ENCODE peak calls at places on chromosomes 3 and 15, in six cellular contexts. One of them, this sample, is unnamed.

GRCh38 chr3:196774845-196775422 is 35.3 kb downstream of the PAK2 start:
- DNase-seq in endothelial cell of umbilical vein: no peak
- DNase-seq in HepG2: no peak
- DNase-seq in K562: no peak
- DNase-seq in A549: no peak
- DNase-seq in GM12878: no peak
- DNase-seq in this sample: no peak

GRCh38 chr15:62653122-62653521 is 389.4 kb upstream of the TPM1 start:
- DNase-seq in K562: no peak
- DNase-seq in endothelial cell of umbilical vein: no peak
- DNase-seq in A549: no peak
- DNase-seq in HepG2: no peak
- DNase-seq in GM12878: no peak
- DNase-seq in this sample: peak

GRCh38 chr3:29465836-29466235 is 185.0 kb downstream of the RBMS3 start:
- DNase-seq in K562: no peak
- DNase-seq in endothelial cell of umbilical vein: no peak
- DNase-seq in HepG2: no peak
- DNase-seq in A549: no peak
- DNase-seq in GM12878: no peak
- DNase-seq in this sample: no peak

GRCh38 chr3:15797600-15798303 is at the start of gene ANKRD28:
- DNase-seq in HepG2: peak
- DNase-seq in GM12878: no peak
- DNase-seq in K562: peak
- DNase-seq in endothelial cell of umbilical vein: peak
- DNase-seq in A549: peak
- DNase-seq in this sample: peak

GRCh38 chr3:8480699-8481098 is 20.9 kb upstream of the LMCD1 start:
- DNase-seq in HepG2: no peak
- DNase-seq in K562: no peak
- DNase-seq in A549: no peak
- DNase-seq in endothelial cell of umbilical vein: peak
- DNase-seq in GM12878: no peak
- DNase-seq in this sample: no peak

GRCh38 chr3:8663177-8664061 is 18.8 kb upstream of the SSUH2 start:
- DNase-seq in HepG2: peak
- DNase-seq in K562: peak
- DNase-seq in A549: peak
- DNase-seq in GM12878: peak
- DNase-seq in endothelial cell of umbilical vein: peak
- DNase-seq in this sample: peak

GRCh38 chr15:31364301-31365031 is 37.8 kb downstream of the KLF13 start:
- DNase-seq in endothelial cell of umbilical vein: no peak
- DNase-seq in A549: no peak
- DNase-seq in GM12878: no peak
- DNase-seq in HepG2: no peak
- DNase-seq in K562: peak
- DNase-seq in this sample: peak

GRCh38 chr3:45211466-45212094 is 14.5 kb downstream of the TMEM158 start:
- DNase-seq in K562: no peak
- DNase-seq in endothelial cell of umbilical vein: no peak
- DNase-seq in GM12878: no peak
- DNase-seq in HepG2: no peak
- DNase-seq in A549: no peak
- DNase-seq in this sample: no peak

GRCh38 chr3:100254168-100254777 is 6.5 kb upstream of the TBC1D23 start:
- DNase-seq in HepG2: peak
- DNase-seq in endothelial cell of umbilical vein: peak
- DNase-seq in GM12878: no peak
- DNase-seq in K562: peak
- DNase-seq in A549: peak
- DNase-seq in this sample: peak

GRCh38 chr3:38601971-38602550 is 47.4 kb downstream of the SCN5A start:
- DNase-seq in K562: no peak
- DNase-seq in A549: no peak
- DNase-seq in GM12878: no peak
- DNase-seq in endothelial cell of umbilical vein: no peak
- DNase-seq in HepG2: no peak
- DNase-seq in this sample: no peak

GRCh38 chr3:49900491-49901153 is 3.1 kb downstream of the MST1R start:
- DNase-seq in GM12878: no peak
- DNase-seq in endothelial cell of umbilical vein: no peak
- DNase-seq in A549: peak
- DNase-seq in K562: no peak
- DNase-seq in HepG2: no peak
- DNase-seq in this sample: no peak
- TF ChIP-seq MYC in GM12878: no peak
- TF ChIP-seq MYC in endothelial cell of umbilical vein: no peak
- TF ChIP-seq MYC in A549: no peak
- TF ChIP-seq MYC in K562: no peak
- TF ChIP-seq MYC in HepG2: no peak
- TF ChIP-seq MYC in this sample: no peak

DNA sequence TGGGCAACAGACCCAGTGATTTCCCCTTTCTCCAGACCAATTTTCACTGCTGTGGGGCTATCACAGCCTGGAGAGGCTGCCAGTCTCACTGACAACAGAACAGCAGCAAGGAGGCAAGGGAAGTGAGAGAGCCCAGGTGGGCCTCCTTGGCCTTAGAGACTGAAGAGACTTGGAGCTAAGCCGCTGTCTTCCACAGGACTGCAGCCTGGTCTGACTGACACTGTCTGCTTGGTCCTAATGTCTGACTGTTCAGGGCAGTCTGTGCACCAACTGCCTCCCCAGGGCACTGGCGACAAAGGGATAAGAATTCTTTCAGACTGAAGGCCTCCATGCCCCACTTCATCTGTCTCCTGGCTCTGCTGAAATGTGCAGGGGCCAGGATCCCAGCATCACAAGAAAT is 11.5 kb downstream of the POMGNT2 start:
- DNase-seq in A549: no peak
- DNase-seq in GM12878: no peak
- DNase-seq in K562: no peak
- DNase-seq in HepG2: no peak
- DNase-seq in endothelial cell of umbilical vein: no peak
- DNase-seq in this sample: no peak
- TF ChIP-seq POLR2A in A549: no peak
- TF ChIP-seq POLR2A in GM12878: no peak
- TF ChIP-seq POLR2A in K562: no peak
- TF ChIP-seq POLR2A in HepG2: no peak
- TF ChIP-seq POLR2A in endothelial cell of umbilical vein: no peak
- TF ChIP-seq POLR2A in this sample: no peak

DNA sequence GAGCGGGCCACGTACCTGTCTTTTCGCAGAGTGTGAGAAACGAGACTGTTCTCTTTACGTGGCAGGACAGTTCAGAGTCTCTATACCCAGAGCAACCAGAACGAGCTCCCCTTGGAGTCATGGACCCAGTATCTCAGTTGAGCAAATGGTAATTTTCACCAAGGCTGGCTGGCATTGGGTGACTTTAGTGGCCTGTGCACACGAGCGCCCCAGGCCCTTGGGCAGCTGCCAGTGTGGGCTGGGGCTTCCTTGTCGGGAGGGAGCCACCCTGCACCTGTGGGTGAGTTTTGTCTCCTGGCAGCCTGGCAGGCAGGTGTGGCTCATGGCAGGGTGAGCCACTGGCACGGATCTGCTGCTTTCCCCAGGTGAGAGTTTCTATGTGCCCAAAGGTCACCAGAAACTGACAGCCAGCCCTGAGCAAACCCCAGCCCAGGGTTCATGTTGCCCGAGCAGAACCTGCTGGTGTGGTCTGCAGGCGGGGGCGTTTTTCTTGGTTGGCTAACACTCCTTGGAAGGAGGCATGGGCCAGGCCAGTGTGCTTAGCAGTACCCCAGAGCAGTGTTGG is 135.0 kb downstream of the TJP1 start:
- DNase-seq in HepG2: no peak
- DNase-seq in endothelial cell of umbilical vein: no peak
- DNase-seq in GM12878: no peak
- DNase-seq in K562: no peak
- DNase-seq in A549: no peak
- DNase-seq in this sample: no peak
- TF ChIP-seq MAX in HepG2: no peak
- TF ChIP-seq MAX in endothelial cell of umbilical vein: no peak
- TF ChIP-seq MAX in GM12878: no peak
- TF ChIP-seq MAX in K562: no peak
- TF ChIP-seq MAX in A549: no peak
- TF ChIP-seq MAX in this sample: no peak

GRCh38 chr3:24684506-24685023 is 189.9 kb upstream of the THRB start:
- DNase-seq in K562: no peak
- DNase-seq in endothelial cell of umbilical vein: no peak
- DNase-seq in HepG2: no peak
- DNase-seq in GM12878: no peak
- DNase-seq in A549: no peak
- DNase-seq in this sample: no peak
- TF ChIP-seq MYC in K562: no peak
- TF ChIP-seq MYC in endothelial cell of umbilical vein: no peak
- TF ChIP-seq MYC in HepG2: no peak
- TF ChIP-seq MYC in GM12878: no peak
- TF ChIP-seq MYC in A549: no peak
- TF ChIP-seq MYC in this sample: no peak

GRCh38 chr15:85706779-85707518 is 87.8 kb downstream of the KLHL25 start:
- DNase-seq in A549: no peak
- DNase-seq in endothelial cell of umbilical vein: peak
- DNase-seq in HepG2: no peak
- DNase-seq in GM12878: peak
- DNase-seq in K562: no peak
- DNase-seq in this sample: peak
- TF ChIP-seq POLR2A in A549: no peak
- TF ChIP-seq POLR2A in endothelial cell of umbilical vein: no peak
- TF ChIP-seq POLR2A in HepG2: no peak
- TF ChIP-seq POLR2A in GM12878: peak
- TF ChIP-seq POLR2A in K562: no peak
- TF ChIP-seq POLR2A in this sample: no peak

GRCh38 chr3:194247350-194247740 is 103.8 kb downstream of the CPN2 start:
- DNase-seq in GM12878: no peak
- DNase-seq in A549: no peak
- DNase-seq in HepG2: no peak
- DNase-seq in K562: no peak
- DNase-seq in endothelial cell of umbilical vein: no peak
- DNase-seq in this sample: no peak
- TF ChIP-seq MAX in GM12878: no peak
- TF ChIP-seq MAX in A549: no peak
- TF ChIP-seq MAX in HepG2: no peak
- TF ChIP-seq MAX in K562: no peak
- TF ChIP-seq MAX in endothelial cell of umbilical vein: no peak
- TF ChIP-seq MAX in this sample: no peak

GRCh38 chr3:187406927-187407326 is 38.7 kb downstream of the RTP4 start:
- DNase-seq in K562: no peak
- DNase-seq in GM12878: no peak
- DNase-seq in A549: no peak
- DNase-seq in HepG2: no peak
- DNase-seq in endothelial cell of umbilical vein: no peak
- DNase-seq in this sample: no peak
- TF ChIP-seq MYC in K562: no peak
- TF ChIP-seq MYC in GM12878: no peak
- TF ChIP-seq MYC in A549: no peak
- TF ChIP-seq MYC in HepG2: no peak
- TF ChIP-seq MYC in endothelial cell of umbilical vein: no peak
- TF ChIP-seq MYC in this sample: no peak

GRCh38 chr15:45022871-45023658 is at the start of gene SORD:
- DNase-seq in HepG2: peak
- DNase-seq in K562: peak
- DNase-seq in GM12878: no peak
- DNase-seq in A549: peak
- DNase-seq in endothelial cell of umbilical vein: peak
- DNase-seq in this sample: peak
- TF ChIP-seq POLR2A in HepG2: peak
- TF ChIP-seq POLR2A in K562: peak
- TF ChIP-seq POLR2A in GM12878: peak
- TF ChIP-seq POLR2A in A549: peak
- TF ChIP-seq POLR2A in endothelial cell of umbilical vein: no peak
- TF ChIP-seq POLR2A in this sample: peak

GRCh38 chr3:53712817-53713388 is 133.3 kb downstream of the CHDH start:
- DNase-seq in endothelial cell of umbilical vein: no peak
- DNase-seq in HepG2: no peak
- DNase-seq in GM12878: no peak
- DNase-seq in K562: no peak
- DNase-seq in A549: no peak
- DNase-seq in this sample: no peak

GRCh38 chr3:53713626-53714025 is 132.6 kb downstream of the CHDH start:
- DNase-seq in K562: no peak
- DNase-seq in HepG2: no peak
- DNase-seq in GM12878: no peak
- DNase-seq in endothelial cell of umbilical vein: no peak
- DNase-seq in A549: no peak
- DNase-seq in this sample: no peak

GRCh38 chr3:53716998-53717397 is 129.2 kb downstream of the CHDH start:
- DNase-seq in HepG2: no peak
- DNase-seq in K562: no peak
- DNase-seq in A549: no peak
- DNase-seq in GM12878: no peak
- DNase-seq in endothelial cell of umbilical vein: no peak
- DNase-seq in this sample: peak

GRCh38 chr3:53718462-53718861 is 127.8 kb downstream of the CHDH start:
- DNase-seq in GM12878: no peak
- DNase-seq in A549: no peak
- DNase-seq in HepG2: no peak
- DNase-seq in endothelial cell of umbilical vein: no peak
- DNase-seq in K562: no peak
- DNase-seq in this sample: no peak

GRCh38 chr3:53715815-53716483 is 130.3 kb downstream of the CHDH start:
- DNase-seq in endothelial cell of umbilical vein: no peak
- DNase-seq in GM12878: no peak
- DNase-seq in K562: no peak
- DNase-seq in HepG2: no peak
- DNase-seq in A549: no peak
- DNase-seq in this sample: no peak
- TF ChIP-seq MAX in endothelial cell of umbilical vein: no peak
- TF ChIP-seq MAX in GM12878: no peak
- TF ChIP-seq MAX in K562: no peak
- TF ChIP-seq MAX in HepG2: no peak
- TF ChIP-seq MAX in A549: no peak
- TF ChIP-seq MAX in this sample: no peak

GRCh38 chr3:160676547-160677303 is at the start of gene ARL14:
- DNase-seq in K562: no peak
- DNase-seq in GM12878: no peak
- DNase-seq in endothelial cell of umbilical vein: peak
- DNase-seq in A549: peak
- DNase-seq in HepG2: peak
- DNase-seq in this sample: no peak
- TF ChIP-seq MYC in K562: no peak
- TF ChIP-seq MYC in GM12878: no peak
- TF ChIP-seq MYC in endothelial cell of umbilical vein: no peak
- TF ChIP-seq MYC in A549: no peak
- TF ChIP-seq MYC in HepG2: no peak
- TF ChIP-seq MYC in this sample: no peak

This sample was measured in NB4.